ENCODE peak calls at places on chromosomes 12 and 14, in eight cellular contexts. G, M, A, E, Q, K, S and C are unnamed samples.
A peak's percentile ranks its signal among the peaks of the same experiment; 100 is the strongest.

GRCh38 chr12:104480826-104481457 is 24.2 kb downstream of the CHST11 start:
- DNase-seq in G (no peak), M (no peak), A (no peak), E (no peak), Q (no peak), K (no peak), S (no peak), C (no peak)

GRCh38 chr14:90698379-90698869 is 117.8 kb downstream of the TTC7B start:
- DNase-seq in G (no peak), M (peak; percentile 81), A (peak; percentile 53), E (no peak), Q (no peak), K (no peak), S (no peak), C (peak; percentile 86)

GRCh38 chr14:88422919-88423318 is 37.5 kb downstream of the SPATA7 start:
- DNase-seq in G (no peak), M (no peak), A (no peak), E (no peak), Q (peak; percentile 2), K (no peak), S (no peak), C (no peak)

GRCh38 chr14:32940066-32940651 is 1.5 kb downstream of the NPAS3 start:
- DNase-seq in G (no peak), M (no peak), A (no peak), E (no peak), Q (no peak), K (no peak), S (no peak), C (peak; percentile 70)

GRCh38 chr14:38944691-38945090 is 158.3 kb downstream of the SEC23A start:
- DNase-seq in G (no peak), M (no peak), A (no peak), E (no peak), Q (no peak), K (no peak), S (no peak), C (peak; percentile 79)

GRCh38 chr12:19669793-19670192 is 230.5 kb downstream of the AEBP2 start:
- DNase-seq in G (no peak), M (no peak), A (no peak), E (no peak), Q (no peak), K (no peak), S (no peak), C (no peak)

GRCh38 chr14:75831455-75831854 is 150.3 kb downstream of the TGFB3 start:
- DNase-seq in G (no peak), M (no peak), A (no peak), E (no peak), Q (no peak), K (no peak), S (no peak), C (no peak)

GRCh38 chr12:28012333-28012918 is 39.9 kb upstream of the PTHLH start:
- DNase-seq in G (no peak), M (no peak), A (no peak), E (no peak), Q (no peak), K (no peak), S (no peak), C (no peak)